ENCODE peak calls at places on chromosomes 13 and 19, in six cellular contexts. B is psoas muscle, S is H9, P is hepatocyte, W is fibroblast of lung, G is neuronal stem cell. O is an unnamed sample.

GRCh38 chr13:99972190-99972731 is 694 bp upstream of the ZIC5 start:
- DNase-seq in P (no peak), W (no peak), S (peak; percentile 43), B (no peak), G (no peak), O (no peak)

GRCh38 chr13:113759525-113760137 is 605 bp downstream of the TMEM255B start:
- DNase-seq in W (no peak), S (no peak), P (no peak), G (peak; percentile 27), B (no peak), O (peak; percentile 13)

GRCh38 chr13:98938801-98939200 is 39.1 kb downstream of the DOCK9 start:
- DNase-seq in B (no peak), G (no peak), P (no peak), S (peak; percentile 77), W (peak; percentile 23), O (no peak)

GRCh38 chr19:44345969-44346368 is 10.5 kb downstream of the ZNF112 start:
- DNase-seq in P (no peak), W (peak; percentile 9), B (no peak), G (no peak), S (no peak), O (no peak)

GRCh38 chr19:56193981-56194380 is 3.6 kb downstream of the ZSCAN5B start:
- DNase-seq in P (no peak), G (no peak), W (no peak), B (no peak), S (no peak), O (no peak)

GRCh38 chr13:18947376-18947977 is 234.1 kb downstream of the TUBA3C start:
- DNase-seq in B (no peak), G (no peak), W (no peak), P (no peak), S (no peak), O (no peak)

GRCh38 chr13:67421475-67421874 is 191.3 kb upstream of the PCDH9 start:
- DNase-seq in P (no peak), G (no peak), S (no peak), B (no peak), W (no peak), O (no peak)

GRCh38 chr13:79457948-79458347 is 23.0 kb upstream of the NDFIP2 start:
- DNase-seq in G (no peak), S (no peak), B (no peak), W (peak; percentile 86), P (peak; percentile 9), O (peak; percentile 71)

GRCh38 chr13:34290661-34291060 is 472.7 kb downstream of the RFC3 start:
- DNase-seq in P (no peak), G (no peak), B (no peak), W (no peak), S (no peak), O (no peak)

GRCh38 chr13:113393226-113393571 is 29.3 kb upstream of the GRTP1 start:
- DNase-seq in W (no peak), G (no peak), P (no peak), B (no peak), S (no peak), O (no peak)

GRCh38 chr13:79869326-79869725 is 388.4 kb downstream of the NDFIP2 start:
- DNase-seq in B (no peak), G (no peak), W (peak; percentile 28), S (no peak), P (peak; percentile 65), O (no peak)

GRCh38 chr19:50500060-50500752 is 10.8 kb downstream of the JOSD2 start:
- DNase-seq in G (no peak), S (peak; percentile 63), W (no peak), P (peak; percentile 59), B (peak; percentile 92), O (peak; percentile 96)

GRCh38 chr19:2089001-2089711 is 7.0 kb downstream of the MOB3A start:
- DNase-seq in S (no peak), B (peak; percentile 48), G (no peak), P (no peak), W (peak; percentile 39), O (no peak)

GRCh38 chr13:99196466-99197256 is 4.0 kb upstream of the UBAC2 start:
- DNase-seq in W (no peak), G (no peak), P (no peak), S (no peak), B (no peak), O (no peak)

GRCh38 chr13:96428904-96429303 is 339.0 kb downstream of the HS6ST3 start:
- DNase-seq in W (no peak), P (no peak), S (no peak), G (no peak), B (no peak), O (no peak)

GRCh38 chr19:44626067-44626624 is 12.8 kb downstream of the IGSF23 start:
- DNase-seq in G (no peak), W (peak; percentile 98), S (no peak), P (peak; percentile 55), B (no peak), O (no peak)

DNA sequence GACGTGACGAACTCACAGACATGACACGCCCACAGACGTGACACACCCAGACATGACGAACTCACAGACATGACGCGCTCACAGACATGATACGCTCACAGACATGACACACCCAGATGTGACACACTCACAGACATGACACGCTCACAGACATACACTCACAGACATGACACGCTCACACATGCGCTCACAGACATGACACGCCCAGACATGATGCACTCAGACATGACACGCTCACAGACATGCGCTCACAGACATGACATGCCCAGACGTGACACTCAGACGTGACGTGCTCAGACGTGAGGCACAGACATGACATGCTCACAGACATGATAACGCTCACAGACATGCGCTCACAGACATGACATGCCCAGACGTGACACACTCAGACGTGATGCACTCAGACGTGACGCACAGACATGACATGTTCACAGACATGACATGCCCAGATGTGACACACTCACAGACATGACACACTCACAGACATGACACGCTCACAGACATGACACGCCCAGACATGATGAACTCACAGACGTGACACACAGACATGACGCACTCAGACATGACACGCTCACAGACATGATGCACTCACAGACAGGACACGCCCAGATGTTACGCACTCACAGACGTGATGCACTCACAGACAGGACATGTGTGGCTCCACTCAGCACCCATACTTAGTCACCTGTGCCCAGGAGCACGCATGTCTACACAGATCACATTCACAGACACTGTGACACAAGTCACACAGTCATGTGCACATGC is 8.1 kb downstream of the ERFL start:
- DNase-seq in P (no peak), B (no peak), W (no peak), G (no peak), S (no peak), O (no peak)
- H3K27me3 ChIP-seq in P (peaks cover 74% of the 10 kb centered on the region), B (no peaks in the 10 kb centered on the region), W (peaks cover 47% of the 10 kb centered on the region), G (peaks cover 95% of the 10 kb centered on the region), S (peaks cover 92% of the 10 kb centered on the region), O (peaks cover 98% of the 10 kb centered on the region)

GRCh38 chr19:12695514-12695913 is 917 bp downstream of the FBXW9 start:
- DNase-seq in G (no peak), B (no peak), S (no peak), P (no peak), W (no peak), O (no peak)
- H3K4me1 ChIP-seq in G (peaks cover 3% of the 10 kb centered on the region), B (peaks cover 10% of the 10 kb centered on the region), S (peaks cover 2% of the 10 kb centered on the region), P (peaks cover 5% of the 10 kb centered on the region), W (no peaks in the 10 kb centered on the region), O (no peaks in the 10 kb centered on the region)

DNA sequence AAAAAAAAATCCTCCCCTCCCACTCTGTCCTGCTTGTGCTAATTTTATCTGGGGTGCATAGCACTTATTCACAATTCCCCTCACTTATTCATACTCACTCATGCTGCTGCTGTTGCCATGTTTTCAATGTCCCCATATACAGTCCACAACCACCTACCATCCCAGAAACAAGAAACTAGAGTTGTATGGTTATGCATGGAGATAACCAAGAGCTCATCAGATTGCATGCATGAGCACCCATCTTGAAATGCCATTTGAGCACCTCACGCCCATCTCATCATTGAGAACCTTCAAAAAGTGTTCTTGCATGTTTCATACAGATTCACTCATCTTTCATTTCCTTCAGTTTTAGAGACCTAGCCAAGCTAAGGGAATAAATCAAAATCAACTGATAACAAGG is 15.1 kb upstream of the N4BP2L2 start:
- DNase-seq in W (no peak), B (no peak), G (no peak), S (no peak), P (no peak), O (no peak)
- H3K27me3 ChIP-seq in W (no peaks in the 10 kb centered on the region), B (no peaks in the 10 kb centered on the region), G (no peaks in the 10 kb centered on the region), S (no peaks in the 10 kb centered on the region), P (no peaks in the 10 kb centered on the region), O (no peaks in the 10 kb centered on the region)

GRCh38 chr19:38834590-38834989 is 3.0 kb upstream of the ECH1 start:
- DNase-seq in S (no peak), B (no peak), G (no peak), W (no peak), P (no peak), O (no peak)
- H3K4me1 ChIP-seq in S (peaks cover 2% of the 10 kb centered on the region), B (peaks cover 71% of the 10 kb centered on the region), G (no peaks in the 10 kb centered on the region), W (peaks cover 31% of the 10 kb centered on the region), P (peaks cover 45% of the 10 kb centered on the region), O (peaks cover 9% of the 10 kb centered on the region)

DNA sequence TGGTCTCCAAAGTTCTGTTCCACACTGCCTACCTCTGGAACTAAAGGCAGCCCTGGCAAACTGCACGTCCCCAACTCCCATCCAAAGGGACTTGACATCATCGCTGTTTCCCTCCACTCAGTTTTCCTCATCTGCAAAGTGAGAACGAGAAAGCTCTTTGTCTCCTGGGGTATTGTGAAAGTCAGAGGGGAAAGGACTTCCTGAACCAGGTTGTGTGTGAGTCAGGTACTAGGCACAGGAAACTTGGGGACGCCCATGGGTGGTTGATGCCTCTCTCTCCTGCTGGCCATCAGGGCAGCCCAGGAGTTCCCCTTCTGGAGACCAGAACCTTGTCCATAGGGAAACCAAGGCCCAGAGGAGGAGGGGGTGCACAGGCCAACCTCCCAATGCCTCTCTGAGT is 4.7 kb downstream of the CRLF1 start:
- DNase-seq in S (no peak), P (no peak), B (no peak), G (no peak), W (no peak), O (no peak)
- H3K27me3 ChIP-seq in S (peaks cover 32% of the 10 kb centered on the region), P (peaks cover 68% of the 10 kb centered on the region), B (no peaks in the 10 kb centered on the region), G (peaks cover 67% of the 10 kb centered on the region), W (peaks cover 23% of the 10 kb centered on the region), O (peaks cover 54% of the 10 kb centered on the region)

GRCh38 chr13:40993119-40993518 is 26.0 kb downstream of the ELF1 start:
- DNase-seq in W (no peak), S (peak; percentile 44), P (no peak), G (no peak), B (no peak), O (peak; percentile 26)
- H3K4me1 ChIP-seq in W (no peaks in the 10 kb centered on the region), S (no peaks in the 10 kb centered on the region), P (peaks cover 18% of the 10 kb centered on the region), G (peaks cover 2% of the 10 kb centered on the region), B (peaks cover 8% of the 10 kb centered on the region), O (peaks cover 3% of the 10 kb centered on the region)

DNA sequence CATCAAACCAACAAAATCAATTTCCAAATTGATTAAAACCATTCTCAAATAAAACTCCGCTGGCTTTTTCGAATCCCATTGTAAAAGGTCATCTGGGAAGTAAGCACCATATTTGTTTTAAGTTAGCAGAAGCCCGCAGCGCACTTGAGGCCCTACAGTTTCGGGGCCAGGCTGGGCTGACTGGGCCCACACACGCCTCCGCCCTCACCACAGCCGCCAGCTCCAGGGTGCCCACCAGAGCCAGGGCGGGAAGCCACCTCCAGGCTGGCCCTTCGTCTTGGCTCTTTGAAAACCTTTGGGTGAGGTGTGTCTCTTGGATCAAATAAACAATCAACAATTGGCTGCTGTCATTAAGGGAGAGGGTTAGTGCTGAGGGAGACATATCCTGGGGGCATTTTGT is 133.3 kb downstream of the SOX1 start:
- DNase-seq in B (no peak), G (no peak), S (no peak), W (no peak), P (no peak), O (no peak)
- H3K27me3 ChIP-seq in B (no peaks in the 10 kb centered on the region), G (no peaks in the 10 kb centered on the region), S (peaks cover 12% of the 10 kb centered on the region), W (no peaks in the 10 kb centered on the region), P (peaks cover 31% of the 10 kb centered on the region), O (peaks cover 75% of the 10 kb centered on the region)

DNA sequence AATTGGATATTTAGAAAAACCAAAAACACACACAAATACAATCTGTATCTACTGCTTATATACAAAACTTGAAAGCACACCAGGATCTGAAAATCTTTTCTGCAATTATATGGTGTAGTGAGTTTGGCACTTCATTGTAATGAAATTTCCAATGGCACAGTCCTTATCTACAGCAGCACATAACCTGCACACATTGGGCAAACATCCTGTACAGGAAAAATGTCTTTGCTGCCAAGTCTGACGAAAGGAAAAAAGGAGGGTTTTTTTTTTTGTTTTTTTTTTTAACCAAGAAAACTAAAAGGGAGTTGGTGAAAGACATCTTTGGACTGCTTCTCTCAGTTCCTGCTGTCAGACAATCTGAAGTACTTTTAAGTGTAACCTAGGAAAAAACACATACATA is 107.8 kb downstream of the FOXO1 start:
- DNase-seq in S (no peak), B (no peak), W (no peak), P (no peak), G (no peak), O (peak; percentile 58)
- H3K4me1 ChIP-seq in S (no peaks in the 10 kb centered on the region), B (peaks cover 54% of the 10 kb centered on the region), W (no peaks in the 10 kb centered on the region), P (peaks cover 5% of the 10 kb centered on the region), G (peaks cover 2% of the 10 kb centered on the region), O (peaks cover 33% of the 10 kb centered on the region)

O was measured in cardiac muscle cell.